ENCODE peak calls at places on chromosome 15, in nine cellular contexts. P is fibroblast of villous mesenchyme, N is retinal pigment epithelial cell, G is upper lobe of right lung, D is right lobe of liver, B is adrenal gland, H is SK-N-SH, O is colonic mucosa, M is mucosa of descending colon. L is an unnamed sample.

GRCh38 chr15:101025896-101026631 is 106.9 kb downstream of the LRRK1 start:
- DNase-seq in M (no peak), B (no peak), D (peak), N (no peak), O (peak), G (no peak), P (no peak), H (no peak), L (no peak)

GRCh38 chr15:39127925-39128617 is 452.8 kb upstream of the THBS1 start:
- DNase-seq in N (peak), P (peak), B (no peak), M (no peak), D (no peak), H (no peak), G (no peak), O (peak), L (peak)

GRCh38 chr15:45307230-45307924 is 55.3 kb downstream of the SLC28A2 start:
- DNase-seq in D (no peak), M (no peak), B (no peak), P (peak), O (no peak), G (no peak), H (peak), N (peak), L (peak)

GRCh38 chr15:100869151-100869999 is 10.3 kb upstream of the ALDH1A3 start:
- DNase-seq in M (no peak), P (no peak), D (no peak), H (peak), O (no peak), B (no peak), G (no peak), N (no peak), L (no peak)

GRCh38 chr15:72077950-72078349 is 40.0 kb downstream of the MYO9A start:
- DNase-seq in O (no peak), N (no peak), G (no peak), P (no peak), B (no peak), M (no peak), D (no peak), H (no peak), L (no peak)

GRCh38 chr15:62307551-62307950 is 142.5 kb upstream of the C2CD4B start:
- DNase-seq in D (no peak), O (no peak), P (peak), M (no peak), H (no peak), G (no peak), B (no peak), N (no peak), L (peak)

GRCh38 chr15:38652998-38653397 is 88.4 kb upstream of the RASGRP1 start:
- DNase-seq in D (no peak), N (no peak), B (no peak), P (no peak), O (peak), H (no peak), M (no peak), G (no peak), L (no peak)

GRCh38 chr15:36469567-36469966 is 109.9 kb upstream of the CDIN1 start:
- DNase-seq in O (no peak), D (no peak), B (no peak), P (no peak), H (no peak), G (no peak), N (peak), M (no peak), L (peak)

GRCh38 chr15:101014921-101015841 is 96.0 kb downstream of the LRRK1 start:
- DNase-seq in P (peak), D (peak), N (no peak), G (peak), M (no peak), O (peak), B (peak), H (peak), L (peak)

GRCh38 chr15:94526071-94526689 is 294.8 kb downstream of the MCTP2 start:
- DNase-seq in P (peak), B (no peak), H (no peak), N (no peak), M (no peak), O (no peak), D (no peak), G (no peak), L (no peak)

GRCh38 chr15:100602822-100603393 is 519 bp downstream of the ASB7 start:
- DNase-seq in B (peak), N (no peak), P (peak), M (no peak), H (peak), G (no peak), D (no peak), O (peak), L (peak)

GRCh38 chr15:94844188-94844532 is 612.8 kb downstream of the MCTP2 start:
- DNase-seq in O (no peak), M (no peak), D (no peak), B (no peak), P (no peak), G (no peak), N (no peak), H (no peak), L (no peak)

GRCh38 chr15:21262851-21263400 is 177.4 kb downstream of the POTEB3 start:
- DNase-seq in N (no peak), H (peak), D (no peak), B (no peak), P (no peak), M (no peak), G (no peak), O (no peak), L (no peak)

GRCh38 chr15:61700803-61701202 is 359.4 kb downstream of the VPS13C start:
- DNase-seq in O (no peak), P (no peak), D (no peak), H (no peak), G (no peak), N (no peak), B (no peak), M (no peak), L (no peak)

GRCh38 chr15:80946576-80946975 is 43.0 kb downstream of the MESD start:
- DNase-seq in D (no peak), G (no peak), B (no peak), H (no peak), N (no peak), P (no peak), O (no peak), M (no peak), L (no peak)

GRCh38 chr15:82134426-82134825 is 88.6 kb upstream of the MEX3B start:
- DNase-seq in P (no peak), B (no peak), H (no peak), M (no peak), O (no peak), N (no peak), D (no peak), G (no peak), L (no peak)

GRCh38 chr15:33140326-33140725 is 54.2 kb downstream of the FMN1 start:
- DNase-seq in N (no peak), M (no peak), O (no peak), P (no peak), B (no peak), G (no peak), D (no peak), H (peak), L (no peak)

GRCh38 chr15:40823572-40824343 is 4.8 kb downstream of the PPP1R14D start:
- DNase-seq in D (no peak), N (no peak), O (no peak), B (no peak), H (no peak), G (no peak), M (no peak), P (no peak), L (no peak)

GRCh38 chr15:68343579-68344225 is 66.2 kb downstream of the FEM1B start:
- DNase-seq in M (no peak), O (no peak), D (no peak), B (no peak), H (no peak), N (no peak), P (no peak), G (no peak), L (no peak)

GRCh38 chr15:27017168-27017809 is 46.3 kb downstream of the GABRG3 start:
- DNase-seq in P (peak), G (no peak), H (peak), O (no peak), B (peak), M (no peak), D (peak), N (peak), L (peak)

GRCh38 chr15:89095073-89095472 is 6.8 kb downstream of the ABHD2 start:
- DNase-seq in D (no peak), N (no peak), P (no peak), O (no peak), G (no peak), H (no peak), M (no peak), B (no peak), L (no peak)

GRCh38 chr15:89091667-89092220 is 3.5 kb downstream of the ABHD2 start:
- DNase-seq in G (no peak), B (no peak), D (peak), P (no peak), N (no peak), H (no peak), O (no peak), M (no peak), L (no peak)

GRCh38 chr15:89090791-89091666 is 2.8 kb downstream of the ABHD2 start:
- DNase-seq in D (peak), N (peak), P (peak), B (peak), O (peak), H (peak), G (peak), M (peak), L (peak)

GRCh38 chr15:89095556-89095955 is 7.3 kb downstream of the ABHD2 start:
- DNase-seq in G (no peak), M (no peak), N (no peak), B (no peak), H (no peak), P (no peak), O (no peak), D (no peak), L (no peak)

DNA sequence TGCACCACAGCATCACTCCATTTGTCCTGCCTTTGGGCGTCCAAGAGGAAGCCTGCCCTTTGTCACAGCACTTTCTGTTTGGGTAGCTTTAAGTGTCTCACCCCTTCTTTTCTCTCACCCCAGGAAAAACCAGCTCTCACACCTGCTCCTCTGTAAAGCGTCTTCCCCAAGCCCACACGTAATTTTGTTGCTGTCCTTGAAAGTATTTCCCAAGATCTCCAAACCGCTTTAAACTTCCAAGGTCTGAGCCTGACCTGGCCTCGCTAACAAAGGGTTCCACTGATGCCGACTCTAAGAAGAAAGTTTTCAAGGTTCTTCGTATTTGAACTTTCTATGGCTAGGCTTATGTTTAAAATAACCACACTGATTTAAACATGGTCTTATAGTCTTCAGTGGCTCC is 5.3 kb downstream of the ABHD2 start:
- DNase-seq in G (no peak), M (no peak), N (no peak), O (no peak), D (peak), B (no peak), H (no peak), P (no peak), L (no peak)
- TF ChIP-seq CTCF in G (no peak), M (no peak), N (no peak), O (no peak), D (no peak), B (no peak), H (no peak), P (no peak), L (no peak)

GRCh38 chr15:85727068-85727467 is 67.7 kb downstream of the KLHL25 start:
- DNase-seq in H (no peak), G (no peak), O (peak), N (no peak), M (no peak), B (no peak), D (no peak), P (peak), L (peak)
- H3K4me3 ChIP-seq in H (no peak), G (no peak), O (no peak), N (no peak), M (no peak), B (no peak), D (no peak), P (no peak), L (no peak)

GRCh38 chr15:84821501-84822021 is 4.4 kb downstream of the ALPK3 start:
- DNase-seq in B (no peak), H (no peak), N (no peak), P (peak), M (no peak), O (no peak), D (no peak), G (peak), L (peak)
- TF ChIP-seq CTCF in B (no peak), H (no peak), N (no peak), P (peak), M (no peak), O (no peak), D (no peak), G (peak), L (peak)

DNA sequence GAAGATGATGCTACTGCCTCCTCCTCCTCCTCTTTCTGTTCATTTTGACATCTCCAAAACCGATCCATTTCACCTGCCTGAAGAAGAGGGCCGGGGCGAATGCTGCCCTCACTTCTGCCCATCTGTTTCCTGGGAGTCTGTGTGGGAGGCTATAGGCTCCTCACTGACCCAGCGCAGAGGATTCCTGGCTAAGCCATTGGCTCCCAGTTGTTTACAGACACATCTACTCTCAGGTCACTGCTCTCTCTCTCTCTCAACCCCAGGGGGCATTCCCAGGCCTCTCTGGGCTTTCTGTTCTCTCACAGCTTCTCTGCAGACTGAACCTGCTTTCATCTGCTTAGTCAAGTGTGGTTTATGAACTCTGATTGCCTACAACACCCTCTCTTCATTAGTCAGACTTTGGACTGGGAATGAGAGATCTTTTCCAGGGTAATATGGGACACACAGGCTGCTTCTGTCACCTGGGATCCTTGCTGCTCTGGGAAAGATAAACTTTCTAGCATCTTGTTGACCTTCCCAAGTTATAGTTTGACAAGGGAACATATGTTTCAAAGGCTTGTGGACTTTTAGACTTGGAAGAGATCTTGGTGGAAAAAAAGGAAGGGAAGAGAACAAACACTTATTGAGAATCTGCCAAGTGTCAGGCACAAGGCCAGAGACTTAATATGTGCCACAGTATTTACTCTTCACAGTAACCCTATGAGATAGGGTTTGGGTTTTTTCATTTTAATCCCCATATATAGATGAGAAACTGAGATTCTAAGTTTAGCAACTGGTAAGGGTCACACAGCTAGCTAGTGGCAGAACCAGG is 30.2 kb upstream of the USP3 start:
- DNase-seq in N (peak), P (peak), D (peak), O (peak), G (no peak), M (peak), H (no peak), B (no peak), L (peak)
- H3K4me3 ChIP-seq in N (no peak), P (no peak), D (no peak), O (no peak), G (no peak), M (no peak), H (no peak), B (no peak), L (no peak)

GRCh38 chr15:67164811-67165652 is 89.4 kb downstream of the AAGAB start:
- DNase-seq in D (no peak), O (no peak), P (no peak), B (no peak), N (no peak), M (peak), H (no peak), G (no peak), L (peak)
- TF ChIP-seq CTCF in D (no peak), O (no peak), P (no peak), B (no peak), N (peak), M (no peak), H (no peak), G (no peak), L (peak)

DNA sequence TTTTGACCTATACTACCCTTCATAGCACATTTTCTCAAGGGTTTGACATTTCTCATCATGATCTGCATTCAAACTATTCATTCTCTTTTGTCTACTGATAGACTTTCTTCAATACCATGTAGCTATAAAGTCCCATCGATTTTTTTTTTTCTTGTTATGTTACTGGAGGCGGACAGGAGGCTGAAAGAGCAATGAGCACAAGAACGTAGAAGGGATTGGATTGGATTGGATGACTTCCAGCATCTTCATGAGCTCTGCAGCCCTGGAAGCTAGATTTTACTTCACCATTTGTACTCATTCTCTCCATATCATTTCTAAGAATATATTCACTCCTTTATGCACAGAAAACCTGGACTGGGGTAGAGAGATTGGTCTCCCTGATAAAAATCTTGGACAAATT is 43.2 kb downstream of the DUT start:
- DNase-seq in H (no peak), O (no peak), G (no peak), D (no peak), P (no peak), B (no peak), N (no peak), M (no peak), L (peak)
- H3K4me3 ChIP-seq in H (no peak), O (no peak), G (no peak), D (no peak), P (no peak), B (no peak), N (no peak), M (no peak), L (no peak)

GRCh38 chr15:51161491-51162260 is 67.0 kb upstream of the TNFAIP8L3 start:
- DNase-seq in N (no peak), G (no peak), P (no peak), M (no peak), H (no peak), D (no peak), B (no peak), O (no peak), L (no peak)

GRCh38 chr15:51162865-51163762 is 68.4 kb upstream of the TNFAIP8L3 start:
- DNase-seq in P (peak), M (no peak), D (peak), B (peak), H (peak), G (no peak), O (peak), N (peak), L (peak)

GRCh38 chr15:51168700-51169099 is 74.0 kb upstream of the TNFAIP8L3 start:
- DNase-seq in P (no peak), B (no peak), H (no peak), M (no peak), D (no peak), N (no peak), G (no peak), O (no peak), L (no peak)

GRCh38 chr15:51160484-51160883 is 65.8 kb upstream of the TNFAIP8L3 start:
- DNase-seq in N (no peak), P (no peak), O (no peak), G (no peak), M (no peak), B (no peak), H (no peak), D (no peak), L (no peak)

DNA sequence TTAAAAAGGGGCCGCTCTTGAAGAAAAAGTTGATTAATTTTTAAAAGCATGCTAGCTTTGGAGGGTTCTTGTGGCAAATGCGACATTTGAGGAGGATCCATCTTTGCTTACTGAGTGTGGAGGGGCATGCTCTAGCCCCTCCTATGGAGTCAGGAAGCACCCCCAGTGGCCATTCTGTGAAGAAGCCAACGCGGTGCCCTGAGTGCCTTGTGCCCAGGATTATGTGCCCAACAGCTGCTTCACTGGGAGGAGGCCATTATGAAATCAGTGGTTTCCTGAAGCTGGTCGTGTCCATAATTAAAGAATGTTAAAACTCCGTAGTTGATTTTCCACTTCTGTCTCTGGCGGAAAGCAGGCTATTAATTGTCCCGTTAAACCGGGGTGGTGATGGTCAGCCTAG is 69.1 kb upstream of the TNFAIP8L3 start:
- DNase-seq in M (no peak), B (no peak), O (no peak), H (no peak), D (no peak), P (no peak), G (no peak), N (no peak), L (no peak)
- TF ChIP-seq CTCF in M (no peak), B (peak), O (no peak), H (no peak), D (no peak), P (no peak), G (peak), N (no peak), L (no peak)

L was measured in cardiac fibroblast.